ENCODE peak calls at places on chromosomes 4 and X, in eight cellular contexts. F, Y, B, T, D, R, E and G are unnamed samples.

GRCh38 chr4:140157341-140157740 is 3.4 kb upstream of the MAML3 start:
- DNase-seq in T (no peak), F (no peak), R (no peak), D (no peak), Y (no peak), E (no peak), B (no peak), G (no peak)

GRCh38 chr4:86334020-86334750 is 25.7 kb downstream of the MAPK10 start:
- DNase-seq in R (no peak), T (no peak), B (peak), Y (no peak), F (no peak), E (no peak), D (no peak), G (no peak)

GRCh38 chr4:95547708-95548471 is 883 bp downstream of the UNC5C start:
- DNase-seq in F (peak), Y (no peak), T (peak), R (peak), D (no peak), E (peak), B (no peak), G (peak)

GRCh38 chr4:43133566-43133965 is 241.1 kb downstream of the GRXCR1 start:
- DNase-seq in D (no peak), B (no peak), R (no peak), T (no peak), E (no peak), F (no peak), Y (no peak), G (no peak)

GRCh38 chrX:71128915-71129765 is 10.7 kb downstream of the MED12 start:
- DNase-seq in B (peak), T (peak), D (no peak), F (peak), R (peak), Y (peak), E (peak), G (peak)

GRCh38 chr4:2253160-2254084 is 8.5 kb downstream of the MXD4 start:
- DNase-seq in B (no peak), E (no peak), T (no peak), R (no peak), D (no peak), Y (peak), F (peak), G (no peak)

GRCh38 chr4:156968479-156968984 is 3.1 kb downstream of the PDGFC start:
- DNase-seq in B (peak), F (peak), R (peak), T (peak), E (peak), D (peak), Y (peak), G (peak)

GRCh38 chr4:61541474-61541873 is 341.3 kb downstream of the ADGRL3 start:
- DNase-seq in B (no peak), T (no peak), Y (no peak), F (no peak), D (no peak), E (no peak), R (no peak), G (no peak)

GRCh38 chr4:189092596-189092995 is 848.1 kb upstream of the FRG1 start:
- DNase-seq in D (no peak), R (peak), F (peak), Y (no peak), E (no peak), T (no peak), B (no peak), G (peak)

GRCh38 chr4:8891646-8892555 is 20.3 kb upstream of the HMX1 start:
- DNase-seq in E (peak), B (no peak), Y (no peak), D (no peak), F (no peak), R (no peak), T (peak), G (no peak)

GRCh38 chrX:57119416-57119815 is 1.9 kb downstream of the SPIN2B start:
- DNase-seq in E (no peak), D (no peak), R (no peak), B (no peak), F (no peak), Y (no peak), T (no peak), G (no peak)

GRCh38 chr4:71553605-71554004 is 214.8 kb downstream of the SLC4A4 start:
- DNase-seq in R (peak), Y (no peak), B (peak), F (no peak), T (no peak), E (peak), D (no peak), G (peak)

GRCh38 chr4:99088485-99089365 is at the start of gene ADH5:
- DNase-seq in D (peak), E (peak), Y (peak), R (peak), T (peak), B (peak), F (peak), G (peak)

GRCh38 chrX:1851527-1851926 is 236.7 kb downstream of the ASMT start:
- DNase-seq in Y (no peak), B (no peak), E (no peak), F (no peak), R (peak), T (no peak), D (no peak), G (no peak)

GRCh38 chr4:173360587-173361221 is 10.1 kb upstream of the SAP30 start:
- DNase-seq in R (no peak), Y (no peak), B (no peak), T (no peak), E (peak), F (no peak), D (no peak), G (peak)

GRCh38 chr4:148445071-148445902 is 3.1 kb upstream of the NR3C2 start:
- DNase-seq in R (no peak), D (no peak), Y (peak), T (peak), B (no peak), E (peak), F (peak), G (no peak)

GRCh38 chr4:24160358-24160757 is 270.5 kb upstream of the PPARGC1A start:
- DNase-seq in Y (no peak), E (no peak), T (no peak), B (no peak), F (no peak), D (no peak), R (no peak), G (peak)

GRCh38 chr4:138192113-138192512 is 50.0 kb downstream of the SLC7A11 start:
- DNase-seq in T (no peak), F (no peak), E (no peak), D (peak), B (peak), Y (no peak), R (peak), G (peak)

GRCh38 chr4:107629318-107629717 is 90.7 kb downstream of the PAPSS1 start:
- DNase-seq in T (no peak), E (no peak), B (no peak), D (no peak), F (no peak), R (no peak), Y (peak), G (no peak)

GRCh38 chr4:139921551-139922184 is 232.3 kb downstream of the MAML3 start:
- DNase-seq in D (no peak), B (no peak), R (no peak), E (peak), Y (no peak), F (no peak), T (no peak), G (no peak)

GRCh38 chr4:80393246-80393969 is 57.9 kb downstream of the CFAP299 start:
- DNase-seq in F (no peak), D (peak), R (peak), Y (no peak), T (no peak), B (peak), E (no peak), G (peak)

GRCh38 chr4:93182722-93183121 is 645.8 kb upstream of the ATOH1 start:
- DNase-seq in F (no peak), T (no peak), R (no peak), D (no peak), B (no peak), E (no peak), Y (peak), G (peak)

GRCh38 chrX:79270401-79270800 is 96.7 kb downstream of the ITM2A start:
- DNase-seq in F (peak), R (no peak), Y (peak), E (peak), T (peak), B (peak), D (no peak), G (peak)
- TF ChIP-seq CTCF in F (no peak), R (no peak), Y (no peak), E (peak), T (peak), B (peak), D (no peak), G (peak)

GRCh38 chr4:69490271-69490670 is 5.4 kb downstream of the UGT2B4 start:
- DNase-seq in D (no peak), F (no peak), T (no peak), R (no peak), Y (no peak), B (peak), E (no peak), G (no peak)

GRCh38 chr4:69489856-69490255 is 5.8 kb downstream of the UGT2B4 start:
- DNase-seq in R (no peak), Y (no peak), B (no peak), E (no peak), F (no peak), T (no peak), D (no peak), G (no peak)

GRCh38 chr4:69484011-69484410 is 11.7 kb downstream of the UGT2B4 start:
- DNase-seq in T (no peak), D (no peak), Y (no peak), E (no peak), B (no peak), R (no peak), F (no peak), G (no peak)

DNA sequence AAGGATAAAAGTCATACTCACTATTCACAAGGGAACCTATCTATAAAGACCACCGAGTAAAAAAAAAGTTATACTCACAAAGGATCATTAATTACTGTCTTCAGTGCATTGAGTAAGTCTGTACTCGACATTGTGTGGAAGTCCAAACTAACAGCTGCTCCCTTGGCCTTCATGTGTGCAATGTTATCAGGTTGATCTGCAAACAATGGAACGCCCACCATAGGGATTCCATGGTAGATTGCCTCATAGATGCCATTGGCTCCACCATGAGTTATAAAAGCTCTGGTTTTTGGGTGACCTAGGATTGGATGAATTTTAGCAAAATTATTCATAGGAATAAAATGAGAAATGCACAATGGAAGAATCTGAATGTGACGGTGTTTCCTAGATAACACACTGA is 10.6 kb downstream of the UGT2B4 start:
- DNase-seq in R (no peak), F (no peak), E (no peak), Y (no peak), D (no peak), T (no peak), B (no peak), G (no peak)
- TF ChIP-seq CTCF in R (no peak), F (no peak), E (no peak), Y (no peak), D (no peak), T (no peak), B (no peak), G (no peak)

GRCh38 chrX:8688776-8689175 is 43.2 kb downstream of the ANOS1 start:
- DNase-seq in E (peak), T (peak), R (no peak), D (no peak), B (no peak), F (no peak), Y (no peak), G (no peak)

GRCh38 chrX:8689473-8689872 is 42.5 kb downstream of the ANOS1 start:
- DNase-seq in T (no peak), E (no peak), B (no peak), D (no peak), R (no peak), Y (no peak), F (no peak), G (no peak)

DNA sequence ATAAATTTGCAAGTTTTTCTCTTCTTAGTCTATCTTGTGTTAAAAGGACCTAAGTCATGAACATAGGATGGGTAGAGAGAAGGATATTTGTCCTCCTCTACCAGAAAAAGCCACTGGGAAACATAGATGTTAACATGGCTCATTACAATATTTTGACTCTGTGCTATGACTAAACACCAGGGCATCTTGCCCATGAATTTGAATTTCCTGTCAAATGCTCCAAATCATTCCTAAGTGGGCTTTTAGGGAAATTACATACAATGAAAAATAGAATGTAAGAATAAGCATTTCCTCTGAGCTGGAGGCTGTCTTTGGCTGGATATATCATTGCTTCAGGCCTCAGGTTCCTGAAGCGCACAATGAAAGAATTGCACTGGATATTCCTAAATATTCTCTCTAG is 39.1 kb downstream of the ANOS1 start:
- DNase-seq in E (no peak), Y (no peak), D (no peak), T (no peak), R (no peak), B (peak), F (no peak), G (no peak)
- TF ChIP-seq CTCF in E (no peak), Y (no peak), D (no peak), T (no peak), R (no peak), B (no peak), F (no peak), G (no peak)

DNA sequence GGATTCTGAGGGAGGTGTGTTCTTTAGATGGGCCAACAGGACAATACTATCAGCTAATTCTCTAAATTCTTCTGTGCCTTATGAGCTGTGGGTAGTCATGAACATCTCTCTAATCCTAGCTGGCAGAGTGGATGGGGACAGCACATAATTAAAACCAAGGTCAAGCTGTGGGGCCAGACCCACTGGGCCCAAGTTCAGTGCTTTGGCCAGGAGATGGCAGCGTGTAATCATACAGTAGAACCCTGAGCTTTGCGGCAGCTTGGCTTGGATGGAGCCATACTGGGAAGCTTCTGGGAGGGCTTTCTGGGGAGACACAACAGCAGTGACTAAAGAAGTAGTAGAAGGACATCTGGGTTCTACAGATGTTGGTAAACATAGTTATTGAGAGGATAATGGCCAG is 140.3 kb upstream of the CXCL13 start:
- DNase-seq in T (peak), Y (no peak), D (no peak), E (no peak), F (peak), B (peak), R (peak), G (peak)
- TF ChIP-seq CTCF in T (peak), Y (no peak), D (peak), E (peak), F (peak), B (peak), R (peak), G (peak)